ENCODE peak calls at places on chromosomes 4 and X, in six cellular contexts. Q, O, N, M, I and D are unnamed samples.
A peak's percentile ranks its signal among the peaks of the same experiment; 100 is the strongest.

GRCh38 chr4:186149872-186150271 is 41.5 kb upstream of the CYP4V2 start:
- DNase-seq in M (no peak), I (no peak), N (peak; percentile 12), O (peak; percentile 62), Q (no peak), D (no peak)

GRCh38 chr4:115834441-115834840 is 721.0 kb upstream of the NDST4 start:
- DNase-seq in O (no peak), N (no peak), Q (no peak), M (no peak), I (no peak), D (no peak)

GRCh38 chr4:79949186-79949585 is 123.8 kb downstream of the ANTXR2 start:
- DNase-seq in N (no peak), Q (no peak), I (no peak), O (no peak), M (peak; percentile 56), D (no peak)

GRCh38 chr4:128809477-128810330 is at the start of gene JADE1:
- DNase-seq in O (peak; percentile 95), M (peak; percentile 88), I (peak; percentile 98), Q (peak; percentile 90), N (peak; percentile 61), D (peak; percentile 83)

GRCh38 chr4:39255266-39255665 is 72.9 kb downstream of the WDR19 start:
- DNase-seq in M (no peak), N (no peak), I (no peak), O (no peak), Q (no peak), D (no peak)

GRCh38 chr4:81648576-81649272 is 177.0 kb upstream of the RASGEF1B start:
- DNase-seq in I (no peak), Q (no peak), M (no peak), O (no peak), N (no peak), D (peak; percentile 1)

GRCh38 chr4:174080361-174080760 is 203.1 kb downstream of the FBXO8 start:
- DNase-seq in N (no peak), O (no peak), Q (no peak), M (no peak), I (no peak), D (no peak)

GRCh38 chrX:19882066-19882775 is 5.2 kb downstream of the SH3KBP1 start:
- DNase-seq in O (no peak), Q (no peak), N (no peak), I (no peak), M (no peak), D (no peak)

GRCh38 chr4:139317635-139318034 is 15.4 kb upstream of the NDUFC1 start:
- DNase-seq in Q (no peak), O (no peak), I (no peak), M (no peak), N (no peak), D (no peak)